ENCODE peak calls at places on chromosomes 1 and 21, in eight cellular contexts. B is K562, P is IMR-90, S is psoas muscle, L is hepatocyte, A is MM.1S, N is lower lobe of right lung, T is H1. H is an unnamed sample. For H3K9me3, the result is how much of the 10 kb centered on the place peaks cover.

GRCh38 chr1:152107289-152107983 is 7.8 kb downstream of the TCHH start:
- DNase-seq in B (no peak), P (no peak), S (no peak), L (no peak), A (no peak), N (no peak), T (peak), H (no peak)

GRCh38 chr1:56301791-56302190 is 277.6 kb downstream of the PLPP3 start:
- DNase-seq in B (no peak), P (peak), S (no peak), L (no peak), A (no peak), N (no peak), T (no peak), H (no peak)

GRCh38 chr1:18903313-18903671 is 937 bp upstream of the ALDH4A1 start:
- DNase-seq in B (no peak), P (no peak), S (no peak), L (no peak), A (no peak), N (no peak), T (no peak), H (no peak)

GRCh38 chr1:207302618-207303408 is 18.7 kb upstream of the CD55 start:
- DNase-seq in B (peak), P (no peak), S (no peak), L (no peak), A (no peak), N (no peak), T (no peak), H (no peak)

GRCh38 chr1:106480629-106481028 is 575.8 kb upstream of the PRMT6 start:
- DNase-seq in B (no peak), P (no peak), S (no peak), L (no peak), A (no peak), N (no peak), T (no peak), H (no peak)

GRCh38 chr1:94917251-94917650 is 9.7 kb downstream of the CNN3 start:
- DNase-seq in B (no peak), P (peak), S (no peak), L (no peak), A (no peak), N (no peak), T (no peak), H (no peak)

GRCh38 chr1:200154069-200154767 is 126.7 kb downstream of the NR5A2 start:
- DNase-seq in B (peak), P (peak), S (no peak), L (no peak), A (peak), N (no peak), T (no peak), H (peak)

GRCh38 chr1:222730866-222731265 is 6.1 kb upstream of the FAM177B start:
- DNase-seq in B (no peak), P (no peak), S (no peak), L (no peak), A (no peak), N (no peak), T (no peak), H (no peak)

GRCh38 chr1:17857109-17857499 is 102.0 kb downstream of the ACTL8 start:
- DNase-seq in B (no peak), P (no peak), S (no peak), L (no peak), A (no peak), N (no peak), T (no peak), H (no peak)

GRCh38 chr21:42924433-42924751 is 1.0 kb downstream of the ERVH48-1 start:
- DNase-seq in B (no peak), P (no peak), S (no peak), L (no peak), A (no peak), N (no peak), T (no peak), H (no peak)

GRCh38 chr1:19597463-19598309 is 46.4 kb upstream of the NBL1 start:
- DNase-seq in B (no peak), P (peak), S (no peak), L (peak), A (peak), N (no peak), T (no peak), H (no peak)

GRCh38 chr1:184838374-184838995 is 83.8 kb upstream of the EDEM3 start:
- DNase-seq in B (no peak), P (peak), S (peak), L (peak), A (no peak), N (no peak), T (no peak), H (no peak)

GRCh38 chr1:203322480-203323179 is 17.3 kb downstream of the BTG2 start:
- DNase-seq in B (no peak), P (no peak), S (no peak), L (no peak), A (no peak), N (no peak), T (no peak), H (no peak)

GRCh38 chr21:15063081-15063820 is 1.5 kb downstream of the NRIP1 start:
- DNase-seq in B (no peak), P (peak), S (no peak), L (peak), A (peak), N (no peak), T (no peak), H (no peak)

GRCh38 chr1:156931553-156931952 is 11.1 kb downstream of the LRRC71 start:
- DNase-seq in B (no peak), P (peak), S (peak), L (no peak), A (no peak), N (no peak), T (no peak), H (no peak)

GRCh38 chr1:108686609-108687313 is 5.3 kb upstream of the PRPF38B start:
- DNase-seq in B (no peak), P (peak), S (no peak), L (no peak), A (no peak), N (no peak), T (no peak), H (no peak)

GRCh38 chr1:210239295-210240155 is 6.9 kb downstream of the SERTAD4 start:
- DNase-seq in B (no peak), P (peak), S (no peak), L (peak), A (peak), N (no peak), T (no peak), H (no peak)

GRCh38 chr1:151399890-151400235 is 490 bp downstream of the PSMB4 start:
- DNase-seq in B (no peak), P (peak), S (peak), L (peak), A (peak), N (no peak), T (no peak), H (no peak)

GRCh38 chr21:30227128-30227527 is 11.2 kb upstream of the CLDN8 start:
- DNase-seq in B (no peak), P (no peak), S (no peak), L (no peak), A (no peak), N (no peak), T (no peak), H (no peak)
- H3K27ac ChIP-seq in B (no peak), P (no peak), S (no peak), L (peak), A (no peak), N (no peak), T (no peak), H (no peak)

DNA sequence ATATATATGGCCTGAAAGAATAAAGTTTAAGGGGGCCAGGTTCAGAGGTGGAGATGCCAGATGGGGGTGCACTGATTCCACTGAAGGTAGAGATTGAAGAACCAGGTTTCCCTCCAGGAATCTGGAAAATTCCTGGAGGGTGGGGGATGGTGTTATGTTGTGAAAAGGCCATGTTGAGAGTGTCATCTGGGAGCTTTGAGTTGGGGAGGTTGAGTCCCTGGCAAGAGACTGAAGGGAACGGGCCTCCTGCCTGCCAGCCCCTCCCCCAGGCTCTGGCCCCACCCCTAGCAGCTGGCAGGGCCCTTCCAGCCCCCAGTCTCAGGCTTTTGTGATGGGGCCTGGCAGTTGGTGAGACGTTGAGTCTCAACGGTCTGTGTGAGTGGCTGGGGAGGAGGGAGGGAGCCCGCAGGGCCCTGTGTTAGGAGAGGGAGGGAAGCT is 4.1 kb downstream of the PTPRU start:
- DNase-seq in B (no peak), P (no peak), S (no peak), L (no peak), A (no peak), N (no peak), T (peak), H (no peak)
- TF ChIP-seq CTCF in B (peak), P (peak), S (no peak), L (peak), A (no peak), N (no peak), T (peak), H (no peak)

DNA sequence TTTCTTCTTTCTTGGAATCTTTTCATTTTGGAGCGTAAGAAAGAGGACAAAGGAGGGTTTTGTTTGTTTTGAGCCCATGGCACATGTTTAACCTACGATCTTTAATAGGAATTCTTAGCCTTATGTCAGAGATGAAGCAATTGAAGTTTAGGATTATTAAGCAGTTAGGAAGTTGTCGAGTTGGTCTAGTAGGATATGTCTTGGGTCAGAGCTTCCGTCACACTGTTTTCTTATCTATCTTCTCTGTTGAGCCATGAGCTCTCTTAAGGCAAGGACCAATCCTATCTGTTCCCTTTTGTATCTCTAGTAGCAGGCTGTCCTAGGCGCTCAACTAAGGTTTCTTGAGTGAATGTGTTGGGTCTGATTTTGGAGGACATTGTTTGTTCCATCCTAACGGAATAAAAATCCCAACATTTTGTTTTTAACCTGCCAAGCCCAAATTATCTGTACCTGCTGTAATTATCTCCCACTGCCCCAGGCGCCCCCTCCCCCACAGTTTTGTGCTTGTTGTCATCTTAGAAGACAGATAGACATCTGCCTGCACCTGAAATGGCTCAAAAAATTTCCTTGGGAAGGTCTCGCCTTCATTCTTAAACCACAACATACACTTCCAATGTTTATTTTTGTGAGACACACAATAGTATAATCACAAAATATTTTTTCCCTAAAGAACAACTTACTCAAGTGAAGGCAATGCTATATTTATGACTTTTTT is 95.3 kb upstream of the GADD45A start:
- DNase-seq in B (peak), P (no peak), S (no peak), L (no peak), A (no peak), N (no peak), T (no peak), H (no peak)
- H3K9me3 ChIP-seq in B (under half), P (under half), S (under half), L (under half), A (under half), N (under half), T (under half), H (under half)

GRCh38 chr1:36139521-36139920 is 9.8 kb downstream of the TRAPPC3 start:
- DNase-seq in B (no peak), P (no peak), S (no peak), L (no peak), A (no peak), N (no peak), T (no peak), H (no peak)

GRCh38 chr1:36134805-36135339 is 9.8 kb upstream of the COL8A2 start:
- DNase-seq in B (peak), P (peak), S (no peak), L (peak), A (no peak), N (no peak), T (peak), H (no peak)

GRCh38 chr1:36136535-36136934 is 11.5 kb upstream of the COL8A2 start:
- DNase-seq in B (no peak), P (peak), S (no peak), L (no peak), A (no peak), N (no peak), T (no peak), H (no peak)

GRCh38 chr1:36137776-36138175 is 11.5 kb downstream of the TRAPPC3 start:
- DNase-seq in B (no peak), P (no peak), S (no peak), L (no peak), A (no peak), N (no peak), T (no peak), H (no peak)

DNA sequence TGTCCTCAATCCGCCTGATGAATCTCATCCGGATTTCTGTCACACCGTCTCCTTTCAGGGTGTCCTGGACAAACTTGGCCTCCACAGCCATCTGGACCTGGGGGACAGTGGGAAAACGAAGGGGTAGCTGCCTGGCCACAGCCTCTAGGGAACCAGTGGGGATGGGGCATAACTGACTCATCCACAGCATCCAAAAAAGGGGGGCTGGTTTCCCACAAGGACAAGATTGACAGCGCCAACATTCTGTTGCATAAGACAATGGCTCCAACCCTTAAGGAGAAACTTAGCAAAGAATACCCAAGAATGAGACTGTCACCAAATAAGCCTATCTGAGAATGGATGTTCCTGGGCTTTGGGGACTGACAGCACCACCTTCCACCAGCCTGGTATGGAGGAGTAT is 12.1 kb downstream of the TRAPPC3 start:
- DNase-seq in B (no peak), P (no peak), S (no peak), L (no peak), A (no peak), N (no peak), T (no peak), H (no peak)
- H3K27ac ChIP-seq in B (no peak), P (peak), S (peak), L (no peak), A (no peak), N (no peak), T (no peak), H (no peak)

DNA sequence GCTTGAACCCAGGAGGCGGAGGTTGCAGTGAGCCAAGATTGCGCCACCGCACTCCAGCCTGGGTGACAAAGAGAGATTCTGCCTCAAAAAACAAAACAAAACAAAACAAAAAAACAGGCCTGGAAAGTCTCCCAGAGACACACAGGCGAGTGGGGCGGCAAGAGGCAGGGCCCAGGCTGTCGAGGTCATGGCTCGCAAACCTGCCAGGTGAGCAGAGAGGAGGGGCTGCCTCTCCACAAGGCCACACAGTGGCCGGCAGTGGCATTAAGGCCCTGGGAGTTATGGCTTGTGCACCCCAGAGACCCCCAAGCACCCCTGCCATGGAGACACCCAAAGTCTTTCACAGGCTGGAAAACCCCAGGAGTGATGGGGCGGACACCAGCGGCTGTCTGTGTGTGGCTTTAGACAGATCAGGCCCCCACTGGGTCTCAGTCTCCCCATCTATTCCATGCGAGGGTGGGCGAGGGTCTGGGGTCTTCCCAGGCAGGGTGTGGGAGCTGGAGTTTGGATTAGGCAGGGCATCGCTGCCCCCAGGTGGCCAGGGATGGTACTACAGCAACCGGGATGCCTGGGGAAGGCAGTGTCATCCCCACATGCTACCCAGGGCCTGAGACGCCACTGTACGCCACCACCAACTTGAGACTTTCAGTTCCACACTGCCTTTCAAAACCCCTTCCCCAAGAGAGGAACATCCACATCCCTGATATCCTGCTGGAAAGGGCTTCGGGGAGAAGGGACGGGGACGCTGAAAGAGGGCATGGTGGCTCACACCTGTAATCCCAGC is 7.3 kb upstream of the CTRC start:
- DNase-seq in B (peak), P (peak), S (peak), L (peak), A (peak), N (peak), T (peak), H (peak)
- TF ChIP-seq CTCF in B (peak), P (peak), S (peak), L (peak), A (peak), N (peak), T (peak), H (peak)

GRCh38 chr1:167900907-167901306 is 13.0 kb downstream of the ADCY10 start:
- DNase-seq in B (no peak), P (no peak), S (no peak), L (no peak), A (no peak), N (no peak), T (no peak), H (no peak)

GRCh38 chr1:167905671-167906070 is 8.3 kb downstream of the ADCY10 start:
- DNase-seq in B (no peak), P (no peak), S (no peak), L (no peak), A (no peak), N (no peak), T (no peak), H (no peak)

GRCh38 chr1:167909691-167910180 is 4.2 kb downstream of the ADCY10 start:
- DNase-seq in B (no peak), P (no peak), S (no peak), L (no peak), A (peak), N (no peak), T (no peak), H (no peak)

GRCh38 chr1:167904641-167905040 is 9.3 kb downstream of the ADCY10 start:
- DNase-seq in B (peak), P (peak), S (no peak), L (no peak), A (no peak), N (no peak), T (no peak), H (no peak)

DNA sequence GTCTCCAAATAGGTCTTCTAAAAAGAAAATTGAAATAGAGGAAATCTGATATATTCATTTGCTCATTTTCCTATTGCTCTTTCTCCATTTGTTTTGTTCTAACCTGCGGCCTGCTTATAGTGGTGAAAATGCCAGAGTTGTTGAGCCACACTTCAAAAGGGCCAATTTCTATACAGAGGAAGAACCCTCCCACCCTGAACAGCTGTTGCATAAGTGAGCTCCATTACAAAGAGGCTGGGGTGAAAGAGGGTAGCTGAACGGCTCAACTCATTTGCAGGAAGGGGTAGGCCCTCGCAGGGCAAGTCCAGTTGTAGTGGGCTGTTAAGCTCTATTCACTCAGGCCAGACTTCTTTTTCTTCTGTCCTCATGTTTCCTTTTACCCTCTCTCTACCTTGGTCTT is 8.8 kb downstream of the ADCY10 start:
- DNase-seq in B (no peak), P (peak), S (no peak), L (no peak), A (no peak), N (no peak), T (no peak), H (no peak)
- H3K9me3 ChIP-seq in B (under half), P (under half), S (under half), L (under half), A (under half), N (under half), T (under half), H (under half)

GRCh38 chr1:180157576-180158057 is 2.9 kb downstream of the QSOX1 start:
- DNase-seq in B (no peak), P (no peak), S (no peak), L (peak), A (no peak), N (no peak), T (no peak), H (no peak)
- H3K27ac ChIP-seq in B (no peak), P (peak), S (no peak), L (peak), A (no peak), N (peak), T (no peak), H (no peak)

GRCh38 chr1:91226741-91227140 is 177.9 kb downstream of the HFM1 start:
- DNase-seq in B (no peak), P (no peak), S (no peak), L (no peak), A (no peak), N (no peak), T (no peak), H (no peak)
- TF ChIP-seq CTCF in B (no peak), P (no peak), S (no peak), L (no peak), A (no peak), N (no peak), T (no peak), H (no peak)

GRCh38 chr1:2860476-2861142 is 59.1 kb upstream of the TTC34 start:
- DNase-seq in B (no peak), P (no peak), S (peak), L (no peak), A (no peak), N (peak), T (no peak), H (no peak)

GRCh38 chr1:2858676-2859075 is 57.2 kb upstream of the TTC34 start:
- DNase-seq in B (no peak), P (no peak), S (no peak), L (no peak), A (no peak), N (no peak), T (no peak), H (no peak)

GRCh38 chr1:2859219-2859880 is 57.9 kb upstream of the TTC34 start:
- DNase-seq in B (no peak), P (no peak), S (peak), L (no peak), A (no peak), N (peak), T (no peak), H (no peak)

GRCh38 chr1:2861143-2861987 is 59.9 kb upstream of the TTC34 start:
- DNase-seq in B (no peak), P (no peak), S (peak), L (no peak), A (no peak), N (peak), T (no peak), H (no peak)

DNA sequence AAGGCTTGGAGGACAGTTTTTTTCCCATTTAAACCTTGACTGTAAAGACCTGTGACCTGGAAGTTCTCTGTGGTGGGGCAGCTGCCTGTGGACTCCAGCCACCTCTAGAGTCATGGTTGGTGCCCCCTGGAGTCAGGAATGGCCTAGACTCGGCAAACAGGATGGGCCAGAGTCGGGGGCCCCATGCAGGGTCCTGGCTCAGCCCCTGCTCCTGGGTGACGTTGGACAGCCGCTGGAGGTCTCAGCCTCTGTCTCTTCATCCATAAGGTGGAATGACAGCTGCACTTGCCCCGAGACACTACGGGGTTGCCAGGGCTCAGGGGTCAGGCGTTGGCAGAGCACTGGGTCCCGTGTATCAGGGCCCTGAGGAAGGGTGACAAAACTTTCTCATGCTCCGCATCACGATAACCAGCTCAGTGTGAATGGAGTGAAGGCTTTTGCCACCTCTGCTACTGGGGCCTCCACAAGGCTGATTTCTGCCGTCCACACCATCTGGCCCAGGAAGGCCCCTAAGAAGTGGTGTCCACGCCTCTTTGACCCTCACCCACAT is 58.5 kb upstream of the TTC34 start:
- DNase-seq in B (no peak), P (no peak), S (peak), L (no peak), A (no peak), N (peak), T (no peak), H (no peak)
- H3K9me3 ChIP-seq in B (under half), P (half or more), S (under half), L (under half), A (under half), N (under half), T (half or more), H (under half)

H was measured in CD4-positive, alpha-beta T cell.